ENCODE peak calls at places on chromosomes 16 and 17, in six cellular contexts. P, V, N, B, E and Z are unnamed samples.

GRCh38 chr17:34300652-34301390 is 15.3 kb downstream of the CCL11 start:
- DNase-seq in V (no peak), P (no peak), B (peak), E (no peak), N (no peak), Z (peak)

GRCh38 chr17:5545051-5545987 is 39.0 kb downstream of the NLRP1 start:
- DNase-seq in E (peak), B (no peak), V (no peak), N (no peak), P (no peak), Z (no peak)

GRCh38 chr17:82143333-82143732 is 45.3 kb upstream of the FASN start:
- DNase-seq in V (no peak), N (no peak), E (no peak), P (no peak), B (no peak), Z (no peak)

GRCh38 chr17:83080641-83081560 is 1.5 kb downstream of the METRNL start:
- DNase-seq in P (peak), E (no peak), V (no peak), N (no peak), B (no peak), Z (no peak)

GRCh38 chr16:80913397-80913796 is 93.3 kb downstream of the CMC2 start:
- DNase-seq in V (no peak), E (no peak), P (no peak), N (no peak), B (no peak), Z (no peak)

GRCh38 chr17:83028851-83029250 is 50.6 kb upstream of the METRNL start:
- DNase-seq in P (no peak), E (no peak), V (no peak), B (no peak), N (no peak), Z (no peak)

GRCh38 chr17:80267391-80267790 is 6.7 kb downstream of the RNF213 start:
- DNase-seq in P (no peak), B (no peak), E (no peak), N (no peak), V (no peak), Z (no peak)

GRCh38 chr16:88197481-88198456 is 185.0 kb upstream of the ZNF469 start:
- DNase-seq in N (no peak), B (no peak), V (no peak), P (no peak), E (no peak), Z (no peak)

GRCh38 chr17:8572767-8573166 is 57.8 kb downstream of the MYH10 start:
- DNase-seq in B (peak), E (no peak), N (no peak), P (no peak), V (no peak), Z (no peak)

GRCh38 chr16:89613101-89613953 is at the start of gene DPEP1:
- DNase-seq in V (no peak), E (no peak), B (no peak), P (no peak), N (no peak), Z (no peak)

GRCh38 chr16:57628008-57628781 is at the start of gene ADGRG1:
- DNase-seq in E (peak), N (peak), P (peak), V (peak), B (peak), Z (peak)

GRCh38 chr17:60039096-60039495 is 39.6 kb downstream of the HEATR6 start:
- DNase-seq in P (no peak), B (no peak), V (no peak), E (no peak), N (no peak), Z (no peak)

GRCh38 chr17:350706-351435 is 1.7 kb downstream of the RPH3AL start:
- DNase-seq in E (peak), P (peak), B (peak), N (no peak), V (peak), Z (no peak)

GRCh38 chr16:69564845-69565610 is 738 bp upstream of the NFAT5 start:
- DNase-seq in N (no peak), V (no peak), E (peak), B (peak), P (no peak), Z (no peak)

GRCh38 chr17:7932949-7933348 is 943 bp downstream of the CNTROB start:
- DNase-seq in B (peak), E (peak), V (peak), N (no peak), P (peak), Z (no peak)

GRCh38 chr17:50218071-50218759 is 16.8 kb upstream of the COL1A1 start:
- DNase-seq in V (no peak), B (peak), N (no peak), E (no peak), P (no peak), Z (no peak)

GRCh38 chr17:81821603-81822311 is 11.3 kb downstream of the MCRIP1 start:
- DNase-seq in B (peak), N (peak), V (peak), P (peak), E (peak), Z (no peak)

GRCh38 chr16:11085025-11085485 is 140.7 kb downstream of the CLEC16A start:
- DNase-seq in P (no peak), V (no peak), B (no peak), N (no peak), E (no peak), Z (no peak)

GRCh38 chr16:58124601-58124915 is 4.6 kb downstream of the CFAP20 start:
- DNase-seq in P (no peak), E (peak), N (no peak), B (peak), V (no peak), Z (no peak)

GRCh38 chr17:55440391-55440790 is 18.8 kb upstream of the MMD start:
- DNase-seq in E (peak), B (peak), N (no peak), P (no peak), V (no peak), Z (no peak)

GRCh38 chr17:67365762-67366192 is 600 bp downstream of the PSMD12 start:
- DNase-seq in N (no peak), B (peak), E (peak), P (no peak), V (peak), Z (no peak)

GRCh38 chr16:51152691-51153261 is 1.7 kb upstream of the SALL1 start:
- DNase-seq in N (no peak), B (peak), P (no peak), V (no peak), E (no peak), Z (no peak)

GRCh38 chr16:51155901-51156810 is 5.1 kb upstream of the SALL1 start:
- DNase-seq in B (peak), P (no peak), V (peak), E (no peak), N (no peak), Z (no peak)

GRCh38 chr16:51155199-51155607 is 4.1 kb upstream of the SALL1 start:
- DNase-seq in B (no peak), E (no peak), P (no peak), V (no peak), N (no peak), Z (no peak)

GRCh38 chr16:51153275-51153991 is 2.4 kb upstream of the SALL1 start:
- DNase-seq in N (no peak), E (no peak), B (peak), P (no peak), V (no peak), Z (no peak)

DNA sequence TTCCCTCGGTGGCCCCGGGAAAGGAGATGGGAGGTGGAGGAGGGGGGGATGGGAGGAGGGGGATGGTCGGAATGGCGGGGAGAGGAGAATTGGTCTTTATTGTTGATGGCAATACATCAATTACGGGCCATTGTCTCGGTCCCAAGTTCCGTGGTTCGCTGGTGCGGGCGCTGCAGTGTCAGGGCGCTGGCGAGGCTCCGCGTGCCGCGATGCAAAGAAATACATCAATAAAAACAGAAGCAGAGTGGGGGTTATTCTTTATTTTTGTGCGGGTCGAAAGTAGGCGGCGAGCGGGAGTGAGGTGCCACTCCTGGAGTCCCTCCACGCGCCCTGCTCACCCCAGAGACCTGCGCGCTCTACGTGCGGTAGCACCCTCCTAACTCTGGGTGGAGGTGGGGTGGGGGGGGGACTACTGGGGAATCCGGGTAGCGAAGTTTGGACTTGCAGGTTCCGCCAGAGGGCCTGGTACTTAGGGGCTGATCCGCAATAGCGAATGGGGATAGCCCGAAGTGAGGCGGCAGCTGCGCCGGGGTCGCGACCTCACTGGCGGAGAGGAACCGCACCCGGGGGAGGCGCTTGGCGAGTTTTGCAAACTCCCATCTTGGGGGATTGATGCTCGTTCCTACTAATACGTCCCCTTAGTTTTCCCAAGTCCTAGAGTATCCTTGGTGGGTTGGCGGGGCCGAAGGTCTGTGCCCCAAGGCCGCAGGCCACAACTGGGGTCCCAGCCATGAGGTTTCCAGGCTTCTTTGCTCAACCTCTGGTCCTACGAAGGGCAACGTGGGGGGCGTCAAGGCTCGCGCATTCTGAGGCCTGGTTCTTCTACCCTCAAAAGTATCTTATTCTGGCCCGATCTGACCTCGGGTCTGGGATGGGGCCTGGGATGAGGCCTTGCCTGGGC is 3.5 kb upstream of the SALL1 start:
- DNase-seq in E (no peak), P (no peak), V (no peak), B (no peak), N (no peak), Z (no peak)
- H3K4me3 ChIP-seq in E (no peak), P (peak), V (no peak), B (peak), N (no peak), Z (peak)

GRCh38 chr16:49491111-49491670 is 117.6 kb downstream of the C16orf78 start:
- DNase-seq in B (no peak), N (no peak), V (no peak), P (peak), E (no peak), Z (no peak)
- TF ChIP-seq CTCF in B (no peak), N (no peak), V (no peak), P (no peak), E (no peak), Z (no peak)

GRCh38 chr17:40093005-40093579 is 7.3 kb downstream of the NR1D1 start:
- DNase-seq in N (no peak), V (no peak), B (no peak), E (no peak), P (no peak), Z (no peak)
- H3K4me3 ChIP-seq in N (no peak), V (no peak), B (no peak), E (no peak), P (no peak), Z (no peak)

DNA sequence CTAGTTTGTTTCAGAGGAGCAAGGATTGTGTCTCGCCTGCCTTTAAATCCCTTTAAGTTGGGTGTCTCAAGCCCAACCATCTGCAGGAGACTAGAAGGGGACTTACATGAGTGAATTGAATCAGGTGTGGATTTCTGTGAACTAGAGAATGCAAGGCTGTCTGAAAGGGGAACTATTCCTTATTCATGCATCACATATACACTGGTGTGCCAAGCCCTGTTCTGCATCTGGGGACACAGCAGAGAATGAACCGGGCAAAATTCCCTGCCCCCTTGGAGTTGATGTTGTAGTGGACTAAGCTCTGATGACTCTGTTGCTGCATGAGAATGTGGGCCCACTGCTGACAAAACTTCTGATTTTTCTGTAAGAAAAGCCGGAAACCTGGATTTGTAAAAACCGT is 130.8 kb downstream of the PRKCB start:
- DNase-seq in V (no peak), B (no peak), P (no peak), N (no peak), E (no peak), Z (no peak)
- TF ChIP-seq CTCF in V (no peak), B (no peak), P (no peak), N (no peak), E (no peak), Z (no peak)

GRCh38 chr16:3915438-3916250 is 35.1 kb upstream of the CREBBP start:
- DNase-seq in P (no peak), V (no peak), B (no peak), N (no peak), E (no peak), Z (no peak)
- H3K4me3 ChIP-seq in P (no peak), V (no peak), B (no peak), N (no peak), E (no peak), Z (no peak)

GRCh38 chr17:71760062-71760720 is 360.6 kb upstream of the SOX9 start:
- DNase-seq in V (no peak), E (peak), N (no peak), P (no peak), B (no peak), Z (peak)
- TF ChIP-seq CTCF in V (peak), E (no peak), N (peak), P (no peak), B (no peak), Z (peak)

DNA sequence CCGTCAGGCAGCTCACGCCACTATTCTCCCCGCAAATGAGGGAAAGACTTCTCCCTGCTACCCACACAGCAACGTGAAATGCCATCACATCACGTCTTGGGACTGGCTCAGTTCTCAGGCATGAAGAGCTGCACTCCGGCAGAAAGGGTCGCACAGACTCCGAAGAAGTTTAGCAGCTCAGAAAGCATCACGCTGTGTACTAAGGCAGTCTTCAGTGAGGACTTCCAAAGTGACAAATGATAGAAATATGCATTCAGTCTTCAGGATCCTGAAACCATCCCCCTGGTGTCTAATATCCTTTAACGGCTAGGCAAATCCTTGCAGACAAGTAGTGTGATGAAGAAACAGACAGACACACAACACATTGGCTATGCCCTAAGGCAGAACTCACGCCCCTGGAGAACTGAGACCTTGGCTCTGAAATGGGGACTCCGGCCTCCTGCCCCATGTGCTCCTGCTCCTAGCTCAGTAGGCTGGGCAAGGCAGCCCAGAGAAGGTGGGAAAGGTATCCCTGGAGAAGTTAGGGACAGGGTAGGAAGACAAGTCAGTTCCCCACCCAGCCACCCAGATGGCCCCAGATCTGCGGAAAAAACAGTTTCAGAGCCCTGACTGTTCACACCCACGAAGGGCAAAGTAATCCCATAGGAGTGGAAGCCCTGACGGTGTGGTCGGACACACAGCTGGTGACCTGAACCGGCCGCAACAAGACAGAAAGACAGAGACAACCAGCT is 1.6 kb downstream of the XYLT1 start:
- DNase-seq in E (peak), N (no peak), V (no peak), P (peak), B (peak), Z (peak)
- H3K4me3 ChIP-seq in E (peak), N (no peak), V (no peak), P (peak), B (peak), Z (peak)